ENCODE peak calls at places on chromosomes 16 and 17, in eight cellular contexts. T is GM23338, K is epithelial cell of esophagus, B is GM13977, L is HFF-Myc, D is A549, F is upper lobe of right lung, A is prostate gland. V is an unnamed sample.

GRCh38 chr17:81621494-81622230 is 15.2 kb downstream of the NPLOC4 start:
- DNase-seq in A (no peak), T (no peak), B (no peak), D (no peak), F (no peak), K (no peak), L (no peak), V (no peak)

GRCh38 chr17:57073626-57074025 is 11.4 kb upstream of the AKAP1 start:
- DNase-seq in L (no peak), B (no peak), D (no peak), F (no peak), K (no peak), A (no peak), T (no peak), V (no peak)

GRCh38 chr17:5464717-5465507 is 3.9 kb downstream of the DHX33 start:
- DNase-seq in K (no peak), L (no peak), B (no peak), T (no peak), D (no peak), A (no peak), F (no peak), V (no peak)

GRCh38 chr17:44556854-44557606 is at the start of gene FZD2:
- DNase-seq in A (peak), T (peak), B (peak), F (peak), L (peak), K (peak), D (peak), V (peak)

GRCh38 chr17:36602030-36602737 is 801 bp downstream of the MRM1 start:
- DNase-seq in L (no peak), A (no peak), F (peak), D (peak), T (peak), B (no peak), K (peak), V (no peak)

GRCh38 chr17:75530837-75531723 is 5.6 kb downstream of the LLGL2 start:
- DNase-seq in T (no peak), F (no peak), B (no peak), A (no peak), L (no peak), D (no peak), K (no peak), V (no peak)

GRCh38 chr17:39219647-39220154 is 6.0 kb downstream of the STAC2 start:
- DNase-seq in K (no peak), B (no peak), D (no peak), A (peak), L (no peak), T (no peak), F (no peak), V (no peak)

GRCh38 chr16:11047057-11047456 is 102.7 kb downstream of the CLEC16A start:
- DNase-seq in L (peak), B (no peak), K (no peak), F (no peak), D (no peak), T (no peak), A (no peak), V (peak)

GRCh38 chr17:67974186-67974585 is 22.1 kb downstream of the C17orf58 start:
- DNase-seq in B (no peak), A (no peak), F (no peak), L (no peak), K (no peak), D (no peak), T (peak), V (no peak)

GRCh38 chr17:2563061-2563460 is 30.4 kb upstream of the PAFAH1B1 start:
- DNase-seq in F (no peak), A (peak), D (no peak), K (peak), T (no peak), L (no peak), B (no peak), V (no peak)

GRCh38 chr16:25060920-25061319 is 45.8 kb upstream of the ARHGAP17 start:
- DNase-seq in L (no peak), T (no peak), D (no peak), F (no peak), K (no peak), A (no peak), B (no peak), V (no peak)

GRCh38 chr17:67520282-67520906 is 143.3 kb downstream of the PITPNC1 start:
- DNase-seq in F (no peak), T (no peak), D (no peak), B (no peak), L (no peak), K (peak), A (no peak), V (no peak)

GRCh38 chr16:66695935-66696668 is 441 bp downstream of the CMTM4 start:
- DNase-seq in K (peak), A (peak), T (peak), D (peak), F (peak), L (no peak), B (peak), V (no peak)

GRCh38 chr16:760498-761343 is at the start of gene MSLN:
- DNase-seq in T (no peak), B (no peak), D (peak), F (peak), L (no peak), A (no peak), K (peak), V (no peak)

GRCh38 chr16:67541391-67542263 is 13.0 kb downstream of the RIPOR1 start:
- DNase-seq in T (no peak), F (peak), L (no peak), D (peak), A (no peak), K (peak), B (no peak), V (no peak)

GRCh38 chr16:58733248-58733670 is 857 bp downstream of the GOT2 start:
- DNase-seq in D (no peak), L (no peak), B (no peak), T (peak), A (peak), F (no peak), K (peak), V (no peak)

GRCh38 chr17:76540381-76541300 is 797 bp downstream of the PRCD start:
- DNase-seq in K (peak), A (peak), B (peak), L (peak), D (peak), F (peak), T (peak), V (peak)
- TF ChIP-seq CTCF in K (peak), A (peak), B (no peak), L (no peak), D (no peak), F (peak), T (no peak), V (no peak)

DNA sequence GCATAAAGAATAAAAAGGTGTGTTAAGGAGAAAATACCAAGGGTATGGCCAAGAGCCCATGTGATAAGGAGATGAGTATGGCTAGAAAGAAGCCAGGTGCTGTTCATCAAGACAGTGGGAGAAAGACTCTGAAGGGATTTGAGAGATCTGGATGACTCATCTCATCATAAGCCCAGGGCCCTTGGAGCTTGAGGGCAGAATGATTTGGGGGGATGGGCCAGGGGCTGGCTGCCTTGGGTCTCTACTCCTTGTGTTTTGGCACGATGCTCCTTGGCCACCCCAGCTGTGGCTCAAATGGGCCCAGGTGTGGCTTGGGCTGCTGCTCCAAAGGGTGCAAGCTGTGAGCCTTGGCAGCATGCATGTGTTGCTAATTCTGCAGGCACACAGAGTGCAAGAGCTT is 14.5 kb upstream of the TNFRSF13B start:
- DNase-seq in A (no peak), L (no peak), B (no peak), F (no peak), D (no peak), T (no peak), K (peak), V (peak)
- TF ChIP-seq CTCF in A (no peak), L (no peak), B (no peak), F (no peak), D (no peak), T (no peak), K (no peak), V (no peak)

GRCh38 chr17:50479522-50480141 is 972 bp downstream of the RSAD1 start:
- DNase-seq in A (peak), D (peak), K (peak), L (peak), B (peak), T (peak), F (peak), V (peak)
- TF ChIP-seq CTCF in A (peak), D (peak), K (peak), L (peak), B (peak), T (peak), F (peak), V (peak)

DNA sequence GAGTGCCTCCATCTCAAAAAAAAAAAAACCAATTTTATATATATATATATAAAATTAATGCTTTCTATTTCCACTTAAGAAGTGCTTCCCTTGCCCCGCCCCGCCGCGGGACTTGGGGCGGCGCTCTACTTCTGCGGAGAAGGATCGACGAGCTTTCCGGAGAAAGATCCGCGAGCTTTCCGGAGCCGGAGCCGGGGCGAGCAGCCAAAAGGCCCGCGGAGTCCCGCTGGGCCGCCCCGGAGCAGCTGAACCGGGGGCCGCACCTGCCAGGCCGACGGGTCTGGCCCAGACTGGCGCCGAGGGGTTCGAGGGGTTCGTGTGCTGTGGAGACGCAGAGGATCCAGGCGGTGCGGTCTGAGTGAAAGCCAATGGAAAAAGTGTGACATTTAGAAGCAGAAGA is 50.7 kb downstream of the TBC1D26 start:
- DNase-seq in B (no peak), K (peak), F (peak), A (no peak), L (no peak), D (no peak), T (peak), V (no peak)
- TF ChIP-seq CTCF in B (no peak), K (no peak), F (no peak), A (no peak), L (no peak), D (no peak), T (no peak), V (no peak)

GRCh38 chr16:49441366-49441780 is 67.8 kb downstream of the C16orf78 start:
- DNase-seq in F (no peak), D (no peak), B (peak), T (peak), A (no peak), K (no peak), L (no peak), V (no peak)
- TF ChIP-seq CTCF in F (peak), D (no peak), B (peak), T (peak), A (no peak), K (no peak), L (no peak), V (no peak)

V was measured in AG04450.